ENCODE peak calls at places on chromosomes 12 and 14, in six cellular contexts. One of them, this sample, is unnamed.

GRCh38 chr12:22190-22529 is 44.4 kb upstream of the IQSEC3 start:
- DNase-seq in sigmoid colon: no peak
- DNase-seq in stomach: no peak
- DNase-seq in HepG2: peak; percentile 9
- DNase-seq in suprapubic skin: peak; percentile 34
- DNase-seq in SK-N-SH: peak; percentile 34
- DNase-seq in this sample: no peak

GRCh38 chr14:50801706-50802105 is 29.3 kb downstream of the NIN start:
- DNase-seq in sigmoid colon: no peak
- DNase-seq in stomach: no peak
- DNase-seq in HepG2: no peak
- DNase-seq in suprapubic skin: no peak
- DNase-seq in SK-N-SH: no peak
- DNase-seq in this sample: no peak

GRCh38 chr14:98959410-98959809 is 312.6 kb downstream of the BCL11B start:
- DNase-seq in sigmoid colon: peak; percentile 34
- DNase-seq in stomach: no peak
- DNase-seq in HepG2: no peak
- DNase-seq in suprapubic skin: no peak
- DNase-seq in SK-N-SH: no peak
- DNase-seq in this sample: no peak

GRCh38 chr12:108587826-108588225 is 10.1 kb downstream of the TMEM119 start:
- DNase-seq in sigmoid colon: no peak
- DNase-seq in stomach: no peak
- DNase-seq in HepG2: no peak
- DNase-seq in suprapubic skin: no peak
- DNase-seq in SK-N-SH: peak; percentile 39
- DNase-seq in this sample: no peak

GRCh38 chr14:52808101-52808500 is 16.7 kb upstream of the GNPNAT1 start:
- DNase-seq in sigmoid colon: no peak
- DNase-seq in stomach: no peak
- DNase-seq in HepG2: peak; percentile 78
- DNase-seq in suprapubic skin: no peak
- DNase-seq in SK-N-SH: no peak
- DNase-seq in this sample: no peak

GRCh38 chr12:2061402-2061801 is 8.6 kb downstream of the CACNA1C start:
- DNase-seq in sigmoid colon: no peak
- DNase-seq in stomach: no peak
- DNase-seq in HepG2: no peak
- DNase-seq in suprapubic skin: no peak
- DNase-seq in SK-N-SH: no peak
- DNase-seq in this sample: no peak

GRCh38 chr14:98984719-98985041 is 287.3 kb downstream of the BCL11B start:
- DNase-seq in sigmoid colon: no peak
- DNase-seq in stomach: peak; percentile 34
- DNase-seq in HepG2: no peak
- DNase-seq in suprapubic skin: no peak
- DNase-seq in SK-N-SH: no peak
- DNase-seq in this sample: peak; percentile 32

GRCh38 chr12:32478858-32479257 is 79.5 kb downstream of the FGD4 start:
- DNase-seq in sigmoid colon: no peak
- DNase-seq in stomach: no peak
- DNase-seq in HepG2: no peak
- DNase-seq in suprapubic skin: no peak
- DNase-seq in SK-N-SH: no peak
- DNase-seq in this sample: no peak

GRCh38 chr14:93891756-93892504 is 35.2 kb upstream of the FAM181A start:
- DNase-seq in sigmoid colon: no peak
- DNase-seq in stomach: no peak
- DNase-seq in HepG2: no peak
- DNase-seq in suprapubic skin: no peak
- DNase-seq in SK-N-SH: no peak
- DNase-seq in this sample: no peak

GRCh38 chr12:120500577-120500976 is 4.7 kb downstream of the DYNLL1 start:
- DNase-seq in sigmoid colon: no peak
- DNase-seq in stomach: no peak
- DNase-seq in HepG2: no peak
- DNase-seq in suprapubic skin: no peak
- DNase-seq in SK-N-SH: no peak
- DNase-seq in this sample: no peak

GRCh38 chr14:22908601-22909000 is 10.3 kb downstream of the RBM23 start:
- DNase-seq in sigmoid colon: no peak
- DNase-seq in stomach: no peak
- DNase-seq in HepG2: no peak
- DNase-seq in suprapubic skin: no peak
- DNase-seq in SK-N-SH: no peak
- DNase-seq in this sample: no peak

GRCh38 chr12:121536929-121537813 is 43.7 kb downstream of the KDM2B start:
- DNase-seq in sigmoid colon: peak; percentile 95
- DNase-seq in stomach: peak; percentile 93
- DNase-seq in HepG2: peak; percentile 76
- DNase-seq in suprapubic skin: peak; percentile 89
- DNase-seq in SK-N-SH: peak; percentile 88
- DNase-seq in this sample: peak; percentile 96
- TF ChIP-seq POLR2AphosphoS5 in sigmoid colon: peak; percentile 84
- TF ChIP-seq POLR2AphosphoS5 in stomach: peak; percentile 92
- TF ChIP-seq POLR2AphosphoS5 in HepG2: no peak
- TF ChIP-seq POLR2AphosphoS5 in suprapubic skin: no peak
- TF ChIP-seq POLR2AphosphoS5 in SK-N-SH: no peak
- TF ChIP-seq POLR2AphosphoS5 in this sample: peak; percentile 80

GRCh38 chr12:118025168-118025567 is 8.7 kb downstream of the RFC5 start:
- DNase-seq in sigmoid colon: no peak
- DNase-seq in stomach: no peak
- DNase-seq in HepG2: no peak
- DNase-seq in suprapubic skin: no peak
- DNase-seq in SK-N-SH: no peak
- DNase-seq in this sample: no peak
- H3K36me3 ChIP-seq in sigmoid colon: peaks cover 29% of the 10 kb centered on the region
- H3K36me3 ChIP-seq in stomach: peaks cover 98% of the 10 kb centered on the region
- H3K36me3 ChIP-seq in HepG2: peaks cover 56% of the 10 kb centered on the region
- H3K36me3 ChIP-seq in suprapubic skin: peaks cover 75% of the 10 kb centered on the region
- H3K36me3 ChIP-seq in SK-N-SH: peaks cover 31% of the 10 kb centered on the region
- H3K36me3 ChIP-seq in this sample: peaks cover 15% of the 10 kb centered on the region

GRCh38 chr12:101181776-101182175 is 28.3 kb downstream of the SLC5A8 start:
- DNase-seq in sigmoid colon: no peak
- DNase-seq in stomach: no peak
- DNase-seq in HepG2: no peak
- DNase-seq in suprapubic skin: no peak
- DNase-seq in SK-N-SH: no peak
- DNase-seq in this sample: no peak
- TF ChIP-seq EP300 in sigmoid colon: no peak
- TF ChIP-seq EP300 in stomach: no peak
- TF ChIP-seq EP300 in HepG2: no peak
- TF ChIP-seq EP300 in suprapubic skin: no peak
- TF ChIP-seq EP300 in SK-N-SH: no peak
- TF ChIP-seq EP300 in this sample: no peak

GRCh38 chr12:6627598-6627997 is 8.2 kb downstream of the LPAR5 start:
- DNase-seq in sigmoid colon: no peak
- DNase-seq in stomach: no peak
- DNase-seq in HepG2: no peak
- DNase-seq in suprapubic skin: no peak
- DNase-seq in SK-N-SH: no peak
- DNase-seq in this sample: no peak

GRCh38 chr12:6635375-6635855 is 344 bp downstream of the LPAR5 start:
- DNase-seq in sigmoid colon: no peak
- DNase-seq in stomach: no peak
- DNase-seq in HepG2: no peak
- DNase-seq in suprapubic skin: no peak
- DNase-seq in SK-N-SH: peak; percentile 73
- DNase-seq in this sample: no peak

GRCh38 chr12:6630696-6631095 is 5.1 kb downstream of the LPAR5 start:
- DNase-seq in sigmoid colon: no peak
- DNase-seq in stomach: no peak
- DNase-seq in HepG2: no peak
- DNase-seq in suprapubic skin: no peak
- DNase-seq in SK-N-SH: peak; percentile 76
- DNase-seq in this sample: no peak

GRCh38 chr12:6632026-6632978 is 3.5 kb downstream of the LPAR5 start:
- DNase-seq in sigmoid colon: no peak
- DNase-seq in stomach: no peak
- DNase-seq in HepG2: no peak
- DNase-seq in suprapubic skin: no peak
- DNase-seq in SK-N-SH: peak; percentile 43
- DNase-seq in this sample: peak; percentile 30

DNA sequence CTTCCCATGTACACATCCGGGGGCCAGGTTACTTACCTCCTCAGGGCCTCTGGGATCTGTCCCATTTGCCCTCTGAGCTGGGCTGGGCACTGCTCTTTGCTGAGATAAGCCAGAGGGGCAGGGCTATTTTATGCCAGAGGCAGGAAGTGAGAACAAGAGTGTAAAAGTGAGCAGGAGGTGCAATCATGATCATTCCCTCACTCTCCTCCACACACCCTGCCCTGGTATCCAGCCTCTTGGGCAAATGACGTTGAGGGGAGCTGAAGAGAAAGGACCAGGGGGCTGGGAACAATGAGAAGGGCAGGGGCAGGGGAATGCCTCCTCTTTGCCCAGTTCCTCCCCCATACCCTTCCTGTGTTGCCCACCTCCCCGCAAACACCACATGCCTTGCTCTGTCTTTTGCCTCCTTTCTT is 4.2 kb downstream of the LPAR5 start:
- DNase-seq in sigmoid colon: no peak
- DNase-seq in stomach: peak; percentile 78
- DNase-seq in HepG2: no peak
- DNase-seq in suprapubic skin: no peak
- DNase-seq in SK-N-SH: no peak
- DNase-seq in this sample: no peak
- TF ChIP-seq POLR2AphosphoS5 in sigmoid colon: no peak
- TF ChIP-seq POLR2AphosphoS5 in stomach: peak; percentile 71
- TF ChIP-seq POLR2AphosphoS5 in HepG2: no peak
- TF ChIP-seq POLR2AphosphoS5 in suprapubic skin: no peak
- TF ChIP-seq POLR2AphosphoS5 in SK-N-SH: no peak
- TF ChIP-seq POLR2AphosphoS5 in this sample: no peak

GRCh38 chr12:95286713-95287112 is 69.1 kb downstream of the VEZT start:
- DNase-seq in sigmoid colon: peak; percentile 62
- DNase-seq in stomach: no peak
- DNase-seq in HepG2: no peak
- DNase-seq in suprapubic skin: no peak
- DNase-seq in SK-N-SH: no peak
- DNase-seq in this sample: no peak
- H3K36me3 ChIP-seq in sigmoid colon: peaks cover 14% of the 10 kb centered on the region
- H3K36me3 ChIP-seq in stomach: peaks cover 72% of the 10 kb centered on the region
- H3K36me3 ChIP-seq in HepG2: peaks cover 23% of the 10 kb centered on the region
- H3K36me3 ChIP-seq in suprapubic skin: peaks cover 54% of the 10 kb centered on the region
- H3K36me3 ChIP-seq in SK-N-SH: peaks cover 77% of the 10 kb centered on the region
- H3K36me3 ChIP-seq in this sample: peaks cover 15% of the 10 kb centered on the region

GRCh38 chr14:102264775-102265174 is 40.2 kb downstream of the MOK start:
- DNase-seq in sigmoid colon: no peak
- DNase-seq in stomach: no peak
- DNase-seq in HepG2: no peak
- DNase-seq in suprapubic skin: no peak
- DNase-seq in SK-N-SH: no peak
- DNase-seq in this sample: no peak
- TF ChIP-seq EP300 in sigmoid colon: no peak
- TF ChIP-seq EP300 in stomach: peak; percentile 44
- TF ChIP-seq EP300 in HepG2: no peak
- TF ChIP-seq EP300 in suprapubic skin: no peak
- TF ChIP-seq EP300 in SK-N-SH: no peak
- TF ChIP-seq EP300 in this sample: no peak

DNA sequence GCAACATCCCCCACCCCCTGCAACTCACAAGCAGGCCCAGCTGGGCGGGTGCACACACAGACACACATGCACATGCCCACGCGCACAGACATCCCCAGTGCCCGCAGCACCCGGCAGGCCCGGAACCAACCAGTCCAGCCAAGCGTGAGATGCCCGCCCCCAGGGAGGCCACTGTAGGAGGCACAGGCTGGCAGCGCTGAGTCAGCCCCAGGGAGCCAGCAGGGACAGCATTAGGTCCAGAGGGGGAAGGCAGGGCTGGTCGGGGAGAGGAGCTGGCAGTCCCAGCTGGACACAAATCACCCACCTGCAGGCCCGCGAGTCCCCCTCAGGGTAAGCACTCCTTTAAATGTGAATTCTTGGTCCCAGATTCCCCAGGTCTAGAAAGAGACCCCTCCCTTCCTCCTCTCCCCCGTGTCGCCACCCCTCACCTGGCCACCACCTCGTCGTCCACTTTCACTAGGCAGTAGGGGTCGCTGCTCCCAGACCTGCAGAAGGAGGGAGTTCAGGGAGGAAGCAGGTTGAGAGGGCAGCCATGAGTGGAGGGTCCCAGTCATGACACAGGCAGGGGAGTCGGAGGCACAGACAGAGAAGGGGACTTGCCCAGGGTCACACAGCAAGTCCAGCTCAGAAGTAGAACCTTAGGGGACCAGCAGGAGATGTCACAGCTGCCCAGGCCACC is 5.0 kb downstream of the RASAL1 start:
- DNase-seq in sigmoid colon: no peak
- DNase-seq in stomach: no peak
- DNase-seq in HepG2: peak; percentile 29
- DNase-seq in suprapubic skin: no peak
- DNase-seq in SK-N-SH: peak; percentile 73
- DNase-seq in this sample: no peak
- TF ChIP-seq POLR2AphosphoS5 in sigmoid colon: no peak
- TF ChIP-seq POLR2AphosphoS5 in stomach: no peak
- TF ChIP-seq POLR2AphosphoS5 in HepG2: no peak
- TF ChIP-seq POLR2AphosphoS5 in suprapubic skin: no peak
- TF ChIP-seq POLR2AphosphoS5 in SK-N-SH: no peak
- TF ChIP-seq POLR2AphosphoS5 in this sample: no peak

GRCh38 chr12:131963381-131963780 is 13.6 kb downstream of the EP400 start:
- DNase-seq in sigmoid colon: no peak
- DNase-seq in stomach: no peak
- DNase-seq in HepG2: no peak
- DNase-seq in suprapubic skin: no peak
- DNase-seq in SK-N-SH: no peak
- DNase-seq in this sample: no peak

GRCh38 chr12:131959137-131959536 is 9.4 kb downstream of the EP400 start:
- DNase-seq in sigmoid colon: no peak
- DNase-seq in stomach: no peak
- DNase-seq in HepG2: no peak
- DNase-seq in suprapubic skin: no peak
- DNase-seq in SK-N-SH: no peak
- DNase-seq in this sample: no peak

GRCh38 chr12:131962069-131962468 is 12.3 kb downstream of the EP400 start:
- DNase-seq in sigmoid colon: no peak
- DNase-seq in stomach: no peak
- DNase-seq in HepG2: no peak
- DNase-seq in suprapubic skin: no peak
- DNase-seq in SK-N-SH: no peak
- DNase-seq in this sample: no peak

GRCh38 chr12:131959641-131960589 is 10.2 kb downstream of the EP400 start:
- DNase-seq in sigmoid colon: no peak
- DNase-seq in stomach: no peak
- DNase-seq in HepG2: no peak
- DNase-seq in suprapubic skin: no peak
- DNase-seq in SK-N-SH: peak; percentile 47
- DNase-seq in this sample: no peak

DNA sequence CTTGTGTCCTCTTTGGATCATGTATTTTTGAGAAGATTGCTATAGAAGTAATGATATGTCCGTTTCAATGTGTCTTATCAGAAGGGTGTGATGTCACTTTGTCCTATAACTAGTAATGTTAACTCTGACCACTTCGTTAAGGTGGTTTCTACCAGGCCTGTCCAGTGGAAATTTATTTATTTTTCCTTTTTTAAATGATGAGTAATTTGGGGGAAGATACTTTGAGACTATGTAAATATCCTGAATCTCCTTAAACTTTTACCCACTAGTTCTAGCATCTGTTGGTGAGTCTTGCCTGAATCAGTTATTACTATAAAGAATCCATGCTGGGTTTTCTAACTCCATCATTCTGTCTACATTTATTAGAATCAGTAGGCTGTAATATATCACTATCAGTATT is 15.3 kb downstream of the EP400 start:
- DNase-seq in sigmoid colon: no peak
- DNase-seq in stomach: no peak
- DNase-seq in HepG2: no peak
- DNase-seq in suprapubic skin: no peak
- DNase-seq in SK-N-SH: no peak
- DNase-seq in this sample: no peak
- H3K36me3 ChIP-seq in sigmoid colon: no peaks in the 10 kb centered on the region
- H3K36me3 ChIP-seq in stomach: peaks cover 23% of the 10 kb centered on the region
- H3K36me3 ChIP-seq in HepG2: peaks cover 23% of the 10 kb centered on the region
- H3K36me3 ChIP-seq in suprapubic skin: peaks cover 17% of the 10 kb centered on the region
- H3K36me3 ChIP-seq in SK-N-SH: peaks cover 18% of the 10 kb centered on the region
- H3K36me3 ChIP-seq in this sample: peaks cover 16% of the 10 kb centered on the region